ENCODE peak calls at places on chromosomes 11 and 22, in eight cellular contexts. One of them, this sample, is unnamed.

GRCh38 chr11:9847636-9848035 is 183.8 kb downstream of the SWAP70 start:
- DNase-seq in HS-27A: no peak
- DNase-seq in neural crest cell: no peak
- DNase-seq in left colon: no peak
- DNase-seq in RWPE1: no peak
- DNase-seq in stomach: no peak
- DNase-seq in amniotic stem cell: no peak
- DNase-seq in GM04503: no peak
- DNase-seq in this sample: no peak

GRCh38 chr22:38110863-38111852 is 674 bp upstream of the BAIAP2L2 start:
- DNase-seq in left colon: peak
- DNase-seq in stomach: peak
- DNase-seq in amniotic stem cell: no peak
- DNase-seq in HS-27A: no peak
- DNase-seq in neural crest cell: no peak
- DNase-seq in RWPE1: peak
- DNase-seq in GM04503: no peak
- DNase-seq in this sample: no peak

GRCh38 chr11:78030429-78031325 is 7.6 kb upstream of the KCTD14 start:
- DNase-seq in HS-27A: no peak
- DNase-seq in GM04503: no peak
- DNase-seq in left colon: peak
- DNase-seq in amniotic stem cell: no peak
- DNase-seq in RWPE1: no peak
- DNase-seq in neural crest cell: no peak
- DNase-seq in stomach: peak
- DNase-seq in this sample: no peak

GRCh38 chr22:38034278-38034882 is 22.8 kb upstream of the PICK1 start:
- DNase-seq in HS-27A: peak
- DNase-seq in left colon: peak
- DNase-seq in stomach: peak
- DNase-seq in neural crest cell: no peak
- DNase-seq in RWPE1: peak
- DNase-seq in amniotic stem cell: peak
- DNase-seq in GM04503: peak
- DNase-seq in this sample: peak

GRCh38 chr11:123083623-123084029 is 21.7 kb upstream of the HSPA8 start:
- DNase-seq in RWPE1: peak
- DNase-seq in left colon: peak
- DNase-seq in GM04503: peak
- DNase-seq in HS-27A: peak
- DNase-seq in amniotic stem cell: peak
- DNase-seq in stomach: peak
- DNase-seq in neural crest cell: no peak
- DNase-seq in this sample: peak

GRCh38 chr11:111422494-111423249 is 43.6 kb upstream of the POU2AF1 start:
- DNase-seq in HS-27A: no peak
- DNase-seq in left colon: peak
- DNase-seq in GM04503: no peak
- DNase-seq in stomach: peak
- DNase-seq in amniotic stem cell: peak
- DNase-seq in neural crest cell: peak
- DNase-seq in RWPE1: no peak
- DNase-seq in this sample: peak

GRCh38 chr11:1463056-1463455 is 23.5 kb downstream of the MOB2 start:
- DNase-seq in amniotic stem cell: no peak
- DNase-seq in neural crest cell: no peak
- DNase-seq in stomach: no peak
- DNase-seq in HS-27A: no peak
- DNase-seq in GM04503: no peak
- DNase-seq in RWPE1: no peak
- DNase-seq in left colon: no peak
- DNase-seq in this sample: no peak

GRCh38 chr22:20238567-20239062 is 29.5 kb downstream of the RTN4R start:
- DNase-seq in GM04503: no peak
- DNase-seq in neural crest cell: peak
- DNase-seq in HS-27A: no peak
- DNase-seq in stomach: peak
- DNase-seq in left colon: peak
- DNase-seq in amniotic stem cell: no peak
- DNase-seq in RWPE1: peak
- DNase-seq in this sample: peak

GRCh38 chr11:128579790-128580504 is 7.4 kb downstream of the ETS1 start:
- DNase-seq in left colon: no peak
- DNase-seq in neural crest cell: no peak
- DNase-seq in stomach: no peak
- DNase-seq in GM04503: no peak
- DNase-seq in HS-27A: no peak
- DNase-seq in amniotic stem cell: no peak
- DNase-seq in RWPE1: peak
- DNase-seq in this sample: peak

GRCh38 chr11:134644489-134645456 is 232.7 kb upstream of the B3GAT1 start:
- DNase-seq in GM04503: no peak
- DNase-seq in left colon: no peak
- DNase-seq in RWPE1: no peak
- DNase-seq in stomach: peak
- DNase-seq in HS-27A: no peak
- DNase-seq in amniotic stem cell: no peak
- DNase-seq in neural crest cell: no peak
- DNase-seq in this sample: no peak

GRCh38 chr11:67289651-67290479 is 762 bp downstream of the ANKRD13D start:
- DNase-seq in stomach: no peak
- DNase-seq in left colon: peak
- DNase-seq in neural crest cell: no peak
- DNase-seq in amniotic stem cell: no peak
- DNase-seq in RWPE1: no peak
- DNase-seq in HS-27A: no peak
- DNase-seq in GM04503: no peak
- DNase-seq in this sample: peak

GRCh38 chr22:47836957-47837356 is 1074.5 kb downstream of the TBC1D22A start:
- DNase-seq in RWPE1: peak
- DNase-seq in neural crest cell: no peak
- DNase-seq in GM04503: no peak
- DNase-seq in amniotic stem cell: no peak
- DNase-seq in stomach: no peak
- DNase-seq in left colon: no peak
- DNase-seq in HS-27A: no peak
- DNase-seq in this sample: no peak

GRCh38 chr22:45812910-45813309 is 141.3 kb downstream of the ATXN10 start:
- DNase-seq in GM04503: no peak
- DNase-seq in left colon: no peak
- DNase-seq in neural crest cell: no peak
- DNase-seq in RWPE1: no peak
- DNase-seq in HS-27A: no peak
- DNase-seq in stomach: no peak
- DNase-seq in amniotic stem cell: no peak
- DNase-seq in this sample: no peak

GRCh38 chr11:128473631-128474030 is 113.7 kb downstream of the ETS1 start:
- DNase-seq in amniotic stem cell: no peak
- DNase-seq in HS-27A: no peak
- DNase-seq in neural crest cell: no peak
- DNase-seq in left colon: no peak
- DNase-seq in RWPE1: no peak
- DNase-seq in GM04503: no peak
- DNase-seq in stomach: no peak
- DNase-seq in this sample: no peak